ENCODE peak calls at places on chromosomes 7 and 10, in four cellular contexts. K, Z, M and U are unnamed samples.

GRCh38 chr7:73865738-73866445 is 4.9 kb downstream of the TMEM270 start:
- DNase-seq in M (peak; percentile 67), K (peak; percentile 62), Z (no peak), U (peak; percentile 56)

GRCh38 chr7:106285801-106286492 is 1.2 kb upstream of the NAMPT start:
- DNase-seq in M (no peak), K (no peak), Z (no peak), U (no peak)

GRCh38 chr7:151623766-151624165 is 104.1 kb upstream of the RHEB start:
- DNase-seq in K (no peak), M (peak; percentile 65), Z (no peak), U (no peak)

GRCh38 chr7:104327534-104327933 is 869 bp upstream of the LHFPL3 start:
- DNase-seq in M (no peak), K (no peak), Z (no peak), U (no peak)

GRCh38 chr10:34323197-34323596 is 491.9 kb downstream of the PARD3 start:
- DNase-seq in Z (no peak), M (peak; percentile 53), K (no peak), U (peak; percentile 18)

GRCh38 chr10:101214446-101215396 is 14.5 kb downstream of the LBX1 start:
- DNase-seq in K (peak; percentile 50), M (peak; percentile 73), Z (peak; percentile 65), U (peak; percentile 10)

GRCh38 chr7:135678612-135679575 is 16.6 kb downstream of the STMP1 start:
- DNase-seq in M (peak; percentile 90), K (peak; percentile 32), Z (no peak), U (peak; percentile 36)

GRCh38 chr7:123355576-123356195 is 155.9 kb upstream of the SLC13A1 start:
- DNase-seq in K (no peak), M (peak; percentile 6), Z (no peak), U (no peak)

GRCh38 chr7:132569884-132570614 is 6.2 kb downstream of the PLXNA4 start:
- DNase-seq in Z (no peak), M (no peak), K (no peak), U (no peak)

GRCh38 chr7:1426474-1426873 is 32.8 kb downstream of the MICALL2 start:
- DNase-seq in Z (no peak), K (no peak), M (no peak), U (no peak)

GRCh38 chr7:150368884-150369739 is 490 bp downstream of the REPIN1 start:
- DNase-seq in Z (peak; percentile 85), M (peak; percentile 52), K (peak; percentile 62), U (peak; percentile 41)

GRCh38 chr10:48306870-48307531 is 524 bp downstream of the MAPK8 start:
- DNase-seq in Z (peak; percentile 80), K (peak; percentile 29), M (peak; percentile 26), U (peak; percentile 27)

GRCh38 chr10:71621783-71622526 is 97.6 kb downstream of the C10orf105 start:
- DNase-seq in M (peak; percentile 65), K (no peak), Z (no peak), U (peak; percentile 44)

GRCh38 chr7:36884863-36885262 is 160.6 kb upstream of the AOAH start:
- DNase-seq in K (no peak), M (no peak), Z (no peak), U (no peak)

GRCh38 chr7:151451626-151452025 is 11.7 kb upstream of the CRYGN start:
- DNase-seq in Z (no peak), K (no peak), M (no peak), U (no peak)

GRCh38 chr10:63003816-63004453 is 129.2 kb upstream of the NRBF2 start:
- DNase-seq in K (no peak), Z (no peak), M (peak; percentile 87), U (peak; percentile 18)

GRCh38 chr10:78742730-78743615 is 325.8 kb upstream of the ZMIZ1 start:
- DNase-seq in Z (peak; percentile 48), M (no peak), K (no peak), U (no peak)

GRCh38 chr10:63166742-63167258 is 33.7 kb downstream of the NRBF2 start:
- DNase-seq in Z (no peak), M (peak; percentile 99), K (peak; percentile 86), U (peak; percentile 71)

GRCh38 chr10:100625821-100626220 is 90.1 kb downstream of the HIF1AN start:
- DNase-seq in K (no peak), M (no peak), Z (no peak), U (no peak)

GRCh38 chr7:90816511-90817142 is 220.5 kb downstream of the CDK14 start:
- DNase-seq in M (peak; percentile 96), K (no peak), Z (no peak), U (peak; percentile 99)

GRCh38 chr7:7032221-7032620 is 150.1 kb upstream of the C1GALT1 start:
- DNase-seq in K (no peak), Z (no peak), M (no peak), U (no peak)

GRCh38 chr10:78567680-78568453 is 500.9 kb upstream of the ZMIZ1 start:
- DNase-seq in Z (no peak), K (peak; percentile 48), M (peak; percentile 40), U (no peak)

GRCh38 chr10:7585228-7585627 is 81.5 kb downstream of the ITIH5 start:
- DNase-seq in Z (no peak), K (no peak), M (no peak), U (no peak)

GRCh38 chr7:30764030-30764991 is 6.9 kb upstream of the MINDY4 start:
- DNase-seq in Z (peak; percentile 59), K (no peak), M (no peak), U (no peak)

GRCh38 chr10:113475381-113475807 is 77.5 kb upstream of the HABP2 start:
- DNase-seq in Z (peak; percentile 12), M (peak; percentile 85), K (no peak), U (peak; percentile 83)

GRCh38 chr7:107051376-107051775 is 6.9 kb downstream of the PRKAR2B start:
- DNase-seq in Z (no peak), K (no peak), M (peak; percentile 72), U (peak; percentile 57)

GRCh38 chr7:5646846-5647245 is 134.6 kb downstream of the RNF216 start:
- DNase-seq in K (no peak), M (no peak), Z (no peak), U (peak; percentile 33)

GRCh38 chr7:132393789-132394261 is 182.4 kb downstream of the PLXNA4 start:
- DNase-seq in K (no peak), Z (peak; percentile 51), M (no peak), U (no peak)

GRCh38 chr10:77189056-77189455 is 448.6 kb downstream of the KCNMA1 start:
- DNase-seq in K (peak; percentile 16), M (no peak), Z (no peak), U (no peak)

GRCh38 chr7:55964802-55965470 is 551 bp downstream of the NIPSNAP2 start:
- DNase-seq in M (peak; percentile 36), K (no peak), Z (peak; percentile 90), U (peak; percentile 25)

GRCh38 chr7:101021703-101022102 is 1.8 kb downstream of the MUC17 start:
- DNase-seq in K (peak; percentile 8), Z (no peak), M (no peak), U (no peak)

GRCh38 chr7:29327455-29327854 is 132.9 kb downstream of the CHN2 start:
- DNase-seq in Z (no peak), K (no peak), M (no peak), U (no peak)

GRCh38 chr10:110637558-110638053 is 6.5 kb upstream of the RBM20 start:
- DNase-seq in K (no peak), Z (no peak), M (no peak), U (no peak)